ENCODE peak calls at places on chromosomes 12 and 14, in four cellular contexts. One of them, this sample, is unnamed.

GRCh38 chr12:92538970-92539749 is 163.6 kb upstream of the PLEKHG7 start:
- DNase-seq in psoas muscle: no peak
- DNase-seq in A549: no peak
- DNase-seq in heart left ventricle: peak; percentile 26
- DNase-seq in this sample: no peak

GRCh38 chr14:75198291-75198933 is 22.0 kb upstream of the TMED10 start:
- DNase-seq in psoas muscle: peak; percentile 26
- DNase-seq in A549: no peak
- DNase-seq in heart left ventricle: peak; percentile 52
- DNase-seq in this sample: peak; percentile 72

GRCh38 chr12:93441111-93441616 is 583 bp downstream of the UBE2N start:
- DNase-seq in psoas muscle: peak; percentile 54
- DNase-seq in A549: peak; percentile 20
- DNase-seq in heart left ventricle: peak; percentile 37
- DNase-seq in this sample: peak; percentile 73

GRCh38 chr12:72207094-72207493 is 65.1 kb upstream of the TRHDE start:
- DNase-seq in psoas muscle: no peak
- DNase-seq in A549: no peak
- DNase-seq in heart left ventricle: no peak
- DNase-seq in this sample: no peak

GRCh38 chr14:80152763-80153162 is 58.5 kb downstream of the DIO2 start:
- DNase-seq in psoas muscle: no peak
- DNase-seq in A549: no peak
- DNase-seq in heart left ventricle: no peak
- DNase-seq in this sample: no peak

GRCh38 chr12:76863005-76863670 is 15.7 kb downstream of the CSRP2 start:
- DNase-seq in psoas muscle: no peak
- DNase-seq in A549: no peak
- DNase-seq in heart left ventricle: no peak
- DNase-seq in this sample: no peak

GRCh38 chr12:64635356-64635998 is 25.2 kb downstream of the RASSF3 start:
- DNase-seq in psoas muscle: no peak
- DNase-seq in A549: no peak
- DNase-seq in heart left ventricle: no peak
- DNase-seq in this sample: no peak

GRCh38 chr14:52077261-52077984 is 8.6 kb upstream of the NID2 start:
- DNase-seq in psoas muscle: no peak
- DNase-seq in A549: no peak
- DNase-seq in heart left ventricle: no peak
- DNase-seq in this sample: no peak

GRCh38 chr12:105334568-105334967 is 4.1 kb downstream of the C12orf75 start:
- DNase-seq in psoas muscle: no peak
- DNase-seq in A549: no peak
- DNase-seq in heart left ventricle: no peak
- DNase-seq in this sample: no peak

GRCh38 chr14:59354666-59355065 is 110.5 kb downstream of the GPR135 start:
- DNase-seq in psoas muscle: no peak
- DNase-seq in A549: no peak
- DNase-seq in heart left ventricle: no peak
- DNase-seq in this sample: no peak

GRCh38 chr12:64160718-64161060 is 61.4 kb downstream of the KICS2 start:
- DNase-seq in psoas muscle: no peak
- DNase-seq in A549: no peak
- DNase-seq in heart left ventricle: no peak
- DNase-seq in this sample: no peak

GRCh38 chr12:88856201-88856600 is 275.9 kb upstream of the KITLG start:
- DNase-seq in psoas muscle: no peak
- DNase-seq in A549: no peak
- DNase-seq in heart left ventricle: no peak
- DNase-seq in this sample: no peak

GRCh38 chr14:54207476-54207875 is 189.3 kb upstream of the CDKN3 start:
- DNase-seq in psoas muscle: no peak
- DNase-seq in A549: no peak
- DNase-seq in heart left ventricle: no peak
- DNase-seq in this sample: no peak

GRCh38 chr14:61329478-61330051 is 8.2 kb downstream of the PRKCH start:
- DNase-seq in psoas muscle: no peak
- DNase-seq in A549: no peak
- DNase-seq in heart left ventricle: no peak
- DNase-seq in this sample: no peak

GRCh38 chr12:13537623-13538022 is 341.1 kb downstream of the EMP1 start:
- DNase-seq in psoas muscle: no peak
- DNase-seq in A549: no peak
- DNase-seq in heart left ventricle: no peak
- DNase-seq in this sample: no peak

GRCh38 chr12:132313182-132313581 is 16.2 kb downstream of the GALNT9 start:
- DNase-seq in psoas muscle: no peak
- DNase-seq in A549: no peak
- DNase-seq in heart left ventricle: no peak
- DNase-seq in this sample: peak; percentile 6

GRCh38 chr12:11630046-11630706 is 19.3 kb upstream of the ETV6 start:
- DNase-seq in psoas muscle: no peak
- DNase-seq in A549: no peak
- DNase-seq in heart left ventricle: no peak
- DNase-seq in this sample: no peak

GRCh38 chr14:20494935-20495766 is 10.2 kb upstream of the RNASE10 start:
- DNase-seq in psoas muscle: no peak
- DNase-seq in A549: no peak
- DNase-seq in heart left ventricle: no peak
- DNase-seq in this sample: no peak

DNA sequence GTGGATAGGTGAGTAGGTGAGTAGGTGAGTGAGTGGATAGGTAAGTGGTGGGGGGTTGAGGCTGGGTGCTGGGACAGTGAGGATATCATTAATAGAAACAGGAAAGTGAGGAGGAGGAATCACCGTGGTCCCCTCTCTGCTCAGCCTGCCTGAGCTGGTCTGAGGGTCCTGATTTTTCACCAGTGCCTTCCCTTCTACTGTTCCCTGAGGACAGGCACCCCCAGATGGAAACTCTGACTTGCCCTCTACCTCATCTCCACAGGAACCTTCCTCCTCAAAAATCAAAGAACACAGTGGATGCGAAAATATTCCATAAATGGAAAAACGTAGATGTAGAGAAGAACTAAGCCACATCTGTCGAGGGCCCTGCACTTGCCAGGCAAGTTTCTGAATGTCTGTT is 1.9 kb downstream of the GPR68 start:
- DNase-seq in psoas muscle: no peak
- DNase-seq in A549: no peak
- DNase-seq in heart left ventricle: no peak
- DNase-seq in this sample: no peak
- H3K4me1 ChIP-seq in psoas muscle: no peaks in the 10 kb centered on the region
- H3K4me1 ChIP-seq in A549: no peaks in the 10 kb centered on the region
- H3K4me1 ChIP-seq in heart left ventricle: no peaks in the 10 kb centered on the region
- H3K4me1 ChIP-seq in this sample: peaks cover 5% of the 10 kb centered on the region

DNA sequence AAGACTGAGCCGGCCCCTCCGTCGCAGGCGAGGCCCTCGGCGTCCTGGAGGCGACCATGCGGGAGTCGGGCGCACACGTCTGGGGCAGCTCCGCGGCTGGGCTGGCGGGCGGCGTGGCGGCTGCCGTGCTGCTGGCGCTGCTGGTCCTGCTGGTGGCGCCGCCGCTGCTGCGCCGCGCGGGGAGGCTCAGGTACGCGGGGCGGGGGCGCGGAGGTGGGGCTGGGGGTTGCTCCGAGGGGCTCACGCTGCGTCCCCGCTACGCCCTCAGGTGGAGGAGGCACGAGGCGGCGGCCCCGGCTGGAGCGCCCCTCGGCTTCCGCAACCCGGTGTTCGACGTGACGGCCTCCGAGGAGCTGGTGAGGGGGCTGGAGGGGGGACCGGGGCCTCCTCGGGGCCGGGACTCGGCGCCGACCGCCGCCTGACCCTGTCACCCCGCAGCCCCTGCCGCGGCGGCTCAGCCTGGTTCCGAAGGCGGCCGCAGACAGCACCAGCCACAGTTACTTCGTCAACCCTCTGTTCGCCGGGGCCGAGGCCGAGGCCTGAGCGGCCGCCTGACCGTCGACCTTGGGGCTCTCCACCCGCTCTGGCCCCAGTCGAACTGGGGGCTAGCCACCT is 7.8 kb downstream of the AMN start:
- DNase-seq in psoas muscle: no peak
- DNase-seq in A549: no peak
- DNase-seq in heart left ventricle: no peak
- DNase-seq in this sample: no peak
- H3K4me3 ChIP-seq in psoas muscle: peak overlapping the region; percentile 58
- H3K4me3 ChIP-seq in A549: no peak overlapping the region
- H3K4me3 ChIP-seq in heart left ventricle: peak overlapping the region; percentile 55
- H3K4me3 ChIP-seq in this sample: no peak overlapping the region

DNA sequence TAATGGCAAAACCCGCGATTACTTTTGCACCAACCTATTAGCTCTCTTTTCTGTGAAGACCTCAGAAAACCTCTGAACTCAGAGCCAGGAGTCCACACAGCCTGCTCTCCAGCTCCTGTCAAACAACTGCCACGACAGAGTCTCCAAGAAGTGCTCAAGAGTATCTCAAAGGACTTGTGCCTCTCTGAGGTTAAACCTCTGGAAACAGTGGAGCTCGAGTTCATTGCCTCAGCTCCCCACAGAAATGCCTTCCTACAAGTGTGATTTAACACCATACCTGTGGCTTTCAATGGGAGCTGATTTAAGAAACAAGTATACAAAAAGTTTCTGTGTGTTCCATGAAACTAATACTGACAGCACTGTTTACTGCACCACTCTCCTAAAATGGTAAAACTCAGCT is 20.1 kb downstream of the ACTN1 start:
- DNase-seq in psoas muscle: no peak
- DNase-seq in A549: no peak
- DNase-seq in heart left ventricle: no peak
- DNase-seq in this sample: no peak
- H3K4me1 ChIP-seq in psoas muscle: peaks cover 20% of the 10 kb centered on the region
- H3K4me1 ChIP-seq in A549: peaks cover 100% of the 10 kb centered on the region
- H3K4me1 ChIP-seq in heart left ventricle: peaks cover 48% of the 10 kb centered on the region
- H3K4me1 ChIP-seq in this sample: peaks cover 37% of the 10 kb centered on the region

GRCh38 chr12:91186189-91186588 is 3.6 kb upstream of the DCN start:
- DNase-seq in psoas muscle: no peak
- DNase-seq in A549: no peak
- DNase-seq in heart left ventricle: no peak
- DNase-seq in this sample: peak; percentile 45

GRCh38 chr12:91185437-91185836 is 2.8 kb upstream of the DCN start:
- DNase-seq in psoas muscle: no peak
- DNase-seq in A549: no peak
- DNase-seq in heart left ventricle: no peak
- DNase-seq in this sample: no peak

GRCh38 chr12:91182664-91183455 is at the start of gene DCN:
- DNase-seq in psoas muscle: no peak
- DNase-seq in A549: no peak
- DNase-seq in heart left ventricle: no peak
- DNase-seq in this sample: no peak

GRCh38 chr12:91181053-91181452 is 1.6 kb downstream of the DCN start:
- DNase-seq in psoas muscle: no peak
- DNase-seq in A549: no peak
- DNase-seq in heart left ventricle: no peak
- DNase-seq in this sample: no peak

GRCh38 chr12:91183565-91183964 is 948 bp upstream of the DCN start:
- DNase-seq in psoas muscle: no peak
- DNase-seq in A549: no peak
- DNase-seq in heart left ventricle: no peak
- DNase-seq in this sample: no peak
- H3K4me3 ChIP-seq in psoas muscle: peak overlapping the region; percentile 45
- H3K4me3 ChIP-seq in A549: no peak overlapping the region
- H3K4me3 ChIP-seq in heart left ventricle: no peak overlapping the region
- H3K4me3 ChIP-seq in this sample: no peak overlapping the region

GRCh38 chr12:16588812-16589211 is 17.1 kb downstream of the LMO3 start:
- DNase-seq in psoas muscle: no peak
- DNase-seq in A549: no peak
- DNase-seq in heart left ventricle: no peak
- DNase-seq in this sample: no peak

GRCh38 chr12:16586350-16587109 is 19.4 kb downstream of the LMO3 start:
- DNase-seq in psoas muscle: peak; percentile 46
- DNase-seq in A549: no peak
- DNase-seq in heart left ventricle: no peak
- DNase-seq in this sample: no peak

GRCh38 chr12:16587110-16587453 is 18.9 kb downstream of the LMO3 start:
- DNase-seq in psoas muscle: no peak
- DNase-seq in A549: no peak
- DNase-seq in heart left ventricle: no peak
- DNase-seq in this sample: no peak

GRCh38 chr12:16585781-16586180 is 20.2 kb downstream of the LMO3 start:
- DNase-seq in psoas muscle: no peak
- DNase-seq in A549: no peak
- DNase-seq in heart left ventricle: no peak
- DNase-seq in this sample: no peak

DNA sequence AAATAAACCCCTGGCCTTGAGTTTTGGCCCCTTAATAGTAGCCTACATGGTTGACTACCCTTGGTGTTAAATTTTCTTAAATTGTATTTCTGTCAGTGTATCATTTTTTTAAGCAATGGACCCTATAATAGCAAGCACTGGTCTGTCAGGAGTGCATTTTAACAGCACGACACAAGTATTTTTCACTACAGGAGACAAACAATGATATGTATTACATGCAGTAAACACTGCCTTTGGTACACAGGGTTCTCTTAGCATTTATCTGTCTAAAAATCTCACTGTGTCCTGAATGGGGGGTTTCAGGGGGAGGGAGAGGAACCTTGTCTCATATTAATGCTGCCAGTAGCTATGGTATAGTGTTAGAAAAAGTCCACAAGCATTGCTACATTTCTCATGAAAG is 18.4 kb downstream of the LMO3 start:
- DNase-seq in psoas muscle: no peak
- DNase-seq in A549: no peak
- DNase-seq in heart left ventricle: no peak
- DNase-seq in this sample: no peak
- H3K4me1 ChIP-seq in psoas muscle: no peaks in the 10 kb centered on the region
- H3K4me1 ChIP-seq in A549: no peaks in the 10 kb centered on the region
- H3K4me1 ChIP-seq in heart left ventricle: no peaks in the 10 kb centered on the region
- H3K4me1 ChIP-seq in this sample: no peaks in the 10 kb centered on the region

GRCh38 chr14:49853572-49854375 is 1.2 kb upstream of the NEMF start:
- DNase-seq in psoas muscle: peak; percentile 59
- DNase-seq in A549: peak; percentile 80
- DNase-seq in heart left ventricle: peak; percentile 76
- DNase-seq in this sample: peak; percentile 86
- H3K4me3 ChIP-seq in psoas muscle: peak overlapping the region; percentile 84
- H3K4me3 ChIP-seq in A549: peak overlapping the region; percentile 97
- H3K4me3 ChIP-seq in heart left ventricle: peak overlapping the region; percentile 87
- H3K4me3 ChIP-seq in this sample: no peak overlapping the region

DNA sequence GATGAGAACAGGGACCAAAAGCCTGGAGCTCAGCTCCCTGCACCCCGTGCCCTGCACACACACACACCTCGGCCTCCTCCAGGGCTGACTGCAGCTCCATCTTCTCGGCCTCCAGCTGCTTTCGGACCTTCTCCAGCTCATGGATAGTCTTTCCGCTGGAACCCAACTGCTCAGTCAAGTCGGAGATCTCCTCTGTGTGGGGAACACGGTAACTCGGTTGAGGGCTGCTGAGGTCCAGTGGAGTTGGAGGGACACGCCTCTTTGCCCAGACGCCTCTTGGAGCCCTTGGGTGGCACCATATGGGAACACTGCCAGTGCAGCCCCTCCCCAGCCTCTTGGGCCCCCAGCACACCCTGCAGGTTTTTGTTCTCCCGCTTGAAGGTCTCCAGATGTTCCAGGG is 8.7 kb upstream of the MYH6 start:
- DNase-seq in psoas muscle: no peak
- DNase-seq in A549: no peak
- DNase-seq in heart left ventricle: no peak
- DNase-seq in this sample: no peak
- H3K4me1 ChIP-seq in psoas muscle: no peaks in the 10 kb centered on the region
- H3K4me1 ChIP-seq in A549: no peaks in the 10 kb centered on the region
- H3K4me1 ChIP-seq in heart left ventricle: no peaks in the 10 kb centered on the region
- H3K4me1 ChIP-seq in this sample: no peaks in the 10 kb centered on the region

GRCh38 chr12:50924131-50924438 is 28.3 kb upstream of the HIGD1C start:
- DNase-seq in psoas muscle: no peak
- DNase-seq in A549: no peak
- DNase-seq in heart left ventricle: no peak
- DNase-seq in this sample: no peak
- H3K4me3 ChIP-seq in psoas muscle: peak overlapping the region; percentile 78
- H3K4me3 ChIP-seq in A549: no peak overlapping the region
- H3K4me3 ChIP-seq in heart left ventricle: peak overlapping the region; percentile 64
- H3K4me3 ChIP-seq in this sample: no peak overlapping the region

GRCh38 chr14:99440278-99440677 is 40.4 kb downstream of the SETD3 start:
- DNase-seq in psoas muscle: no peak
- DNase-seq in A549: no peak
- DNase-seq in heart left ventricle: no peak
- DNase-seq in this sample: no peak
- H3K4me1 ChIP-seq in psoas muscle: no peaks in the 10 kb centered on the region
- H3K4me1 ChIP-seq in A549: no peaks in the 10 kb centered on the region
- H3K4me1 ChIP-seq in heart left ventricle: no peaks in the 10 kb centered on the region
- H3K4me1 ChIP-seq in this sample: peaks cover 2% of the 10 kb centered on the region

This sample was measured in mucosa of descending colon.